ENCODE peak calls at places on chromosomes 2 and 18, in four cellular contexts. S, Y, G and Z are unnamed samples. For H3K27me3, the result is how much of the 10 kb centered on the place peaks cover.

GRCh38 chr18:79952996-79953559 is 1.6 kb upstream of the SLC66A2 start:
- DNase-seq in Y (no peak), S (peak), G (peak), Z (no peak)

GRCh38 chr18:48222118-48222517 is 187.1 kb downstream of the ZBTB7C start:
- DNase-seq in Y (peak), S (peak), G (peak), Z (peak)

GRCh38 chr2:164651361-164651760 is 30.1 kb upstream of the GRB14 start:
- DNase-seq in G (no peak), Y (no peak), S (no peak), Z (no peak)

GRCh38 chr18:8045890-8046289 is 478.8 kb downstream of the PTPRM start:
- DNase-seq in S (no peak), Y (no peak), G (no peak), Z (no peak)

GRCh38 chr2:73494031-73494430 is 108.4 kb downstream of the ALMS1 start:
- DNase-seq in S (no peak), Y (peak), G (no peak), Z (peak)

GRCh38 chr2:33442528-33443069 is 33.9 kb upstream of the RASGRP3 start:
- DNase-seq in G (no peak), Y (no peak), S (no peak), Z (no peak)

GRCh38 chr2:210617732-210618330 is 61.4 kb downstream of the CPS1 start:
- DNase-seq in G (peak), S (no peak), Y (peak), Z (peak)

GRCh38 chr2:141392517-141393213 is 738.2 kb downstream of the LRP1B start:
- DNase-seq in G (no peak), S (no peak), Y (peak), Z (peak)

GRCh38 chr2:85240055-85240454 is 87.7 kb downstream of the TGOLN2 start:
- DNase-seq in S (no peak), Y (no peak), G (no peak), Z (no peak)

GRCh38 chr18:57073516-57074187 is 73.2 kb upstream of the BOD1L2 start:
- DNase-seq in S (no peak), G (no peak), Y (no peak), Z (no peak)

GRCh38 chr2:190789074-190790004 is 91.3 kb upstream of the GLS start:
- DNase-seq in G (no peak), S (no peak), Y (no peak), Z (no peak)

GRCh38 chr2:86747708-86748627 is 27.9 kb downstream of the RMND5A start:
- DNase-seq in G (peak), S (no peak), Y (peak), Z (peak)

GRCh38 chr2:46679761-46680160 is 200.4 kb downstream of the TMEM247 start:
- DNase-seq in Y (peak), S (no peak), G (no peak), Z (no peak)

GRCh38 chr2:168773719-168774521 is 28.5 kb upstream of the NOSTRIN start:
- DNase-seq in S (peak), G (peak), Y (peak), Z (peak)

GRCh38 chr2:286774-287392 is 1.0 kb downstream of the ALKAL2 start:
- DNase-seq in Y (no peak), G (no peak), S (peak), Z (no peak)

GRCh38 chr18:57649536-57650495 is 28.2 kb upstream of the NARS1 start:
- DNase-seq in G (no peak), Y (peak), S (no peak), Z (peak)

GRCh38 chr2:26184555-26185303 is 11.8 kb downstream of the GAREM2 start:
- DNase-seq in S (peak), G (peak), Y (no peak), Z (peak)

GRCh38 chr2:236177604-236177966 is 9.4 kb upstream of the GBX2 start:
- DNase-seq in S (peak), Y (no peak), G (peak), Z (no peak)

GRCh38 chr2:226489765-226490164 is 309.9 kb downstream of the IRS1 start:
- DNase-seq in G (no peak), Y (peak), S (no peak), Z (peak)

GRCh38 chr18:45012286-45012685 is 331.6 kb downstream of the SETBP1 start:
- DNase-seq in G (no peak), S (no peak), Y (no peak), Z (peak)

GRCh38 chr2:133062946-133063345 is 392.9 kb upstream of the LYPD1 start:
- DNase-seq in S (no peak), G (no peak), Y (peak), Z (no peak)

GRCh38 chr18:68660355-68661183 is 54.3 kb downstream of the TMX3 start:
- DNase-seq in G (no peak), S (no peak), Y (peak), Z (peak)

GRCh38 chr2:237700583-237701032 is 73.2 kb downstream of the LRRFIP1 start:
- DNase-seq in S (peak), Y (peak), G (peak), Z (peak)

GRCh38 chr18:50429207-50429948 is 54.5 kb downstream of the SKA1 start:
- DNase-seq in G (no peak), S (no peak), Y (no peak), Z (peak)

GRCh38 chr2:85741811-85742507 is 11.8 kb upstream of the ATOH8 start:
- DNase-seq in S (peak), Y (peak), G (peak), Z (peak)

GRCh38 chr2:230711224-230711623 is 1.4 kb upstream of the CAB39 start:
- DNase-seq in S (no peak), Y (no peak), G (no peak), Z (no peak)

GRCh38 chr2:33340265-33340664 is 136.2 kb upstream of the RASGRP3 start:
- DNase-seq in Y (no peak), S (peak), G (peak), Z (no peak)

GRCh38 chr2:174086708-174087107 is 121.5 kb upstream of the SP3 start:
- DNase-seq in G (no peak), S (no peak), Y (no peak), Z (no peak)

GRCh38 chr2:113167115-113167932 is 6.4 kb upstream of the PSD4 start:
- DNase-seq in G (peak), Y (no peak), S (peak), Z (no peak)

GRCh38 chr2:37000273-37000780 is 34.0 kb upstream of the STRN start:
- DNase-seq in Y (peak), S (no peak), G (no peak), Z (peak)

GRCh38 chr18:67935638-67936037 is 419.1 kb upstream of the DSEL start:
- DNase-seq in Y (no peak), S (no peak), G (no peak), Z (no peak)

DNA sequence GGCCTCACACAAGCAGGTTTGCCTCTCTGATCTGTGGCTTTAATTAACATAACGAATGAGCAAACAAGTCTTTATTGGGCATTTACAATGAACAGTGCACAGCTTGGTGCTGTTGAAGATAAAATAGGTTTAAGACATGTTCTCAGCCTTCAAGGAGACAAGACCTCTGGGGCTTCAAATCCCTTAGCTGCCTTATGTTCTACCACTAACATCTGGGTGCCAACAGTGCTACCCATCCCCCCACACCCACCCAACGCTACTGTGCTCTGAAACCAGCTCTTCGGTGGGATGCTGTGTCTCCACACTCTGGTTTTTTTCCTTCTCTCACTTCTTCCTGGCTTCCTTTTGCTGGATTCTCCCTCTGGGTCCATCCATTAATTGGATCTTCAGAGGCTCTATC is 14.1 kb upstream of the B3GNT2 start:
- DNase-seq in Y (no peak), S (peak), G (no peak), Z (no peak)
- H3K4me3 ChIP-seq in Y (no peak), S (no peak), G (no peak), Z (no peak)

GRCh38 chr2:39516347-39517101 is 79.4 kb upstream of the MAP4K3 start:
- DNase-seq in G (no peak), S (peak), Y (no peak), Z (no peak)
- TF ChIP-seq CTCF in G (no peak), S (no peak), Y (no peak), Z (no peak)

GRCh38 chr2:196275646-196276352 is 104.4 kb upstream of the STK17B start:
- DNase-seq in Y (peak), S (no peak), G (peak), Z (no peak)
- H3K27me3 ChIP-seq in Y (under half), S (under half), G (under half), Z (under half)

GRCh38 chr2:18219676-18220075 is 340.8 kb downstream of the RDH14 start:
- DNase-seq in Y (no peak), S (no peak), G (no peak), Z (peak)
- H3K4me3 ChIP-seq in Y (no peak), S (no peak), G (no peak), Z (no peak)

DNA sequence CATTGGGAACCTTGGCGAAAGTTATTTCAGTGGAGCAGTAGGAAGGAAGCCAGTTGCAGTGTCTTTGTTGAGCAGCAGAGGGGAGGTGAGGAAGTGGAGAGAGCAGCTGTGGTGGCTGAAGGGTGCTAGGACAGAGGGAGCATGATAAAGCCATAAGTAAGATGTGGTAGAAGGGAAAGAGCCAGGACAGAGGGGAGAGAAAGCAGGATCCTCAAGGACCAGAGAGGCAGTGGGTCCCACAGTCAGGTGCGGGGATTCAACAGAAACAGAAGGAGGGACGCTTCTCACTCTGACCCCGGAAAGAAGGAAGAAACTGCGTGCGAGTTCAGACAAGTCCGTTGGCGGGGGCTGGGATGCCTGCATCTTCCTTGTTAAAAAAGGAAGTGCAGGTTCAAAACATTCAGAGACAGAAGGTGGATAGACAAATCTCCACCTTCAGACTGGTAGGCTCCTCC is at the start of gene CXCR2:
- DNase-seq in Y (no peak), G (no peak), S (peak), Z (no peak)
- TF ChIP-seq CTCF in Y (no peak), G (no peak), S (no peak), Z (no peak)

DNA sequence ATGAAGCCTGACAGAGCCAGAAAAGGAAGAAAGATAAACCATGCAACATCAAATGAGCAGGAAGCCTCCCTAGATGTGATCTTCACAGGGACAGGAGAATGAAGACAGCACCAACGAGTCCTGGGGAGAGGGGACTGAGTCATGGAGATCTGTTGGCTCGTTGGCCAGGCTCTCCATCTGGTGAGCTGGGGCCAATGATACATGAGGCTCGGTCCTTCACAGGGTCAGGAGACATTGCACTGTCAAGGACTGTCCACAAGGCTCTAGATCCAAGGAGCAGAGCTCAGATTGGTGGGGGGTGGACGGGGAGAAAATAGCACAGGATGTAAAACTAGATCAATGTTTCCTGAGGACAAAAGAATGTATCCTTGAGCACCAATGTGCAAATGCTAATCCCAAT is 735 bp downstream of the CD207 start:
- DNase-seq in S (no peak), G (no peak), Y (no peak), Z (no peak)
- H3K27me3 ChIP-seq in S (under half), G (under half), Y (under half), Z (under half)

GRCh38 chr2:54613794-54614257 is 109.6 kb upstream of the EML6 start:
- DNase-seq in S (peak), G (no peak), Y (peak), Z (peak)
- H3K4me3 ChIP-seq in S (no peak), G (no peak), Y (no peak), Z (no peak)

GRCh38 chr2:131047920-131048560 is 45.2 kb downstream of the FAM168B start:
- DNase-seq in Y (no peak), G (no peak), S (no peak), Z (no peak)
- TF ChIP-seq CTCF in Y (no peak), G (no peak), S (no peak), Z (no peak)